ENCODE peak calls at places on chromosomes 12 and 14, in five cellular contexts. L, M, N, C and D are unnamed samples.

GRCh38 chr14:22667881-22668280 is 23.7 kb upstream of the OR6J1 start:
- DNase-seq in L (no peak), M (no peak), N (no peak), C (no peak), D (no peak)

GRCh38 chr12:105888696-105889095 is 250.1 kb downstream of the NUAK1 start:
- DNase-seq in L (no peak), M (no peak), N (no peak), C (no peak), D (no peak)

GRCh38 chr12:106247731-106248176 is at the start of gene CKAP4:
- DNase-seq in L (no peak), M (peak; percentile 39), N (peak; percentile 61), C (peak; percentile 76), D (no peak)

GRCh38 chr14:22646570-22647254 is 2.6 kb upstream of the OR6J1 start:
- DNase-seq in L (no peak), M (no peak), N (no peak), C (no peak), D (no peak)

GRCh38 chr12:753401-754237 is 1.2 kb downstream of the WNK1 start:
- DNase-seq in L (no peak), M (peak; percentile 38), N (peak; percentile 40), C (peak; percentile 45), D (no peak)

GRCh38 chr12:56129210-56129691 is 1.2 kb downstream of the ESYT1 start:
- DNase-seq in L (no peak), M (no peak), N (peak; percentile 69), C (peak; percentile 55), D (no peak)

GRCh38 chr14:32706672-32707071 is 232.0 kb upstream of the NPAS3 start:
- DNase-seq in L (no peak), M (no peak), N (no peak), C (no peak), D (no peak)

GRCh38 chr12:48291511-48291910 is 59.2 kb downstream of the ZNF641 start:
- DNase-seq in L (no peak), M (no peak), N (no peak), C (no peak), D (no peak)

GRCh38 chr12:99450231-99450630 is 197.3 kb upstream of the GARIN6 start:
- DNase-seq in L (no peak), M (no peak), N (no peak), C (peak; percentile 67), D (no peak)

GRCh38 chr12:27493260-27493935 is 30.6 kb upstream of the PPFIBP1 start:
- DNase-seq in L (no peak), M (no peak), N (no peak), C (peak; percentile 27), D (no peak)

GRCh38 chr14:24095196-24096068 is 1.3 kb downstream of the PCK2 start:
- DNase-seq in L (no peak), M (peak; percentile 13), N (no peak), C (peak; percentile 88), D (no peak)

GRCh38 chr14:68525516-68525915 is 267.4 kb downstream of the ZFP36L1 start:
- DNase-seq in L (no peak), M (no peak), N (no peak), C (no peak), D (no peak)

GRCh38 chr12:18794000-18794399 is 56.1 kb downstream of the CAPZA3 start:
- DNase-seq in L (no peak), M (no peak), N (no peak), C (no peak), D (no peak)

GRCh38 chr12:85441740-85442139 is 161.7 kb downstream of the ALX1 start:
- DNase-seq in L (no peak), M (no peak), N (no peak), C (peak; percentile 66), D (no peak)

GRCh38 chr12:132143328-132144071 is 619 bp downstream of the DDX51 start:
- DNase-seq in L (no peak), M (no peak), N (peak; percentile 41), C (no peak), D (no peak)

GRCh38 chr14:61690039-61690438 is 5.3 kb upstream of the HIF1A start:
- DNase-seq in L (no peak), M (no peak), N (no peak), C (no peak), D (no peak)

GRCh38 chr14:29548948-29549370 is 378.7 kb downstream of the PRKD1 start:
- DNase-seq in L (no peak), M (peak; percentile 12), N (no peak), C (peak; percentile 38), D (no peak)

GRCh38 chr14:59836116-59836515 is 34.5 kb downstream of the RTN1 start:
- DNase-seq in L (no peak), M (no peak), N (no peak), C (no peak), D (no peak)

GRCh38 chr12:48420031-48420775 is 52.2 kb upstream of the ANP32D start:
- DNase-seq in L (no peak), M (no peak), N (no peak), C (no peak), D (no peak)

GRCh38 chr12:106115450-106115849 is 23.3 kb downstream of the NUAK1 start:
- DNase-seq in L (no peak), M (peak; percentile 50), N (no peak), C (no peak), D (no peak)

GRCh38 chr12:85322715-85323114 is 42.7 kb downstream of the ALX1 start:
- DNase-seq in L (no peak), M (no peak), N (no peak), C (no peak), D (no peak)

GRCh38 chr12:107396991-107397390 is 288.6 kb upstream of the PWP1 start:
- DNase-seq in L (no peak), M (no peak), N (no peak), C (peak; percentile 66), D (no peak)

GRCh38 chr12:129304532-129304931 is 451.3 kb downstream of the GLT1D1 start:
- DNase-seq in L (no peak), M (no peak), N (no peak), C (peak; percentile 26), D (no peak)